ENCODE peak calls at places on chromosome 17, in nine cellular contexts. One of them, this sample, is unnamed.

GRCh38 chr17:43003542-43004172 is 2.9 kb upstream of the IFI35 start:
- DNase-seq in Right ventricle myocardium superior: no peak
- DNase-seq in NCI-H1417: no peak
- DNase-seq in HT-29: peak
- DNase-seq in lower leg skin: no peak
- DNase-seq in cardiac muscle cell: no peak
- DNase-seq in dorsolateral prefrontal cortex: no peak
- DNase-seq in cardiac fibroblast: peak
- DNase-seq in CD8-positive, alpha-beta T cell: no peak
- DNase-seq in this sample: no peak

GRCh38 chr17:49259663-49260010 is 29.1 kb upstream of the PHOSPHO1 start:
- DNase-seq in Right ventricle myocardium superior: peak
- DNase-seq in NCI-H1417: no peak
- DNase-seq in HT-29: no peak
- DNase-seq in lower leg skin: no peak
- DNase-seq in cardiac muscle cell: no peak
- DNase-seq in dorsolateral prefrontal cortex: no peak
- DNase-seq in cardiac fibroblast: no peak
- DNase-seq in CD8-positive, alpha-beta T cell: no peak
- DNase-seq in this sample: no peak

GRCh38 chr17:14058051-14058450 is 11.3 kb upstream of the COX10 start:
- DNase-seq in Right ventricle myocardium superior: no peak
- DNase-seq in NCI-H1417: no peak
- DNase-seq in HT-29: no peak
- DNase-seq in lower leg skin: no peak
- DNase-seq in cardiac muscle cell: no peak
- DNase-seq in dorsolateral prefrontal cortex: no peak
- DNase-seq in cardiac fibroblast: peak
- DNase-seq in CD8-positive, alpha-beta T cell: no peak
- DNase-seq in this sample: no peak

GRCh38 chr17:64055183-64056142 is 35.0 kb upstream of the ICAM2 start:
- DNase-seq in Right ventricle myocardium superior: no peak
- DNase-seq in NCI-H1417: no peak
- DNase-seq in HT-29: no peak
- DNase-seq in lower leg skin: no peak
- DNase-seq in cardiac muscle cell: no peak
- DNase-seq in dorsolateral prefrontal cortex: no peak
- DNase-seq in cardiac fibroblast: no peak
- DNase-seq in CD8-positive, alpha-beta T cell: no peak
- DNase-seq in this sample: no peak

GRCh38 chr17:55273579-55274370 is 9.0 kb downstream of the HLF start:
- DNase-seq in Right ventricle myocardium superior: peak
- DNase-seq in NCI-H1417: no peak
- DNase-seq in HT-29: no peak
- DNase-seq in lower leg skin: no peak
- DNase-seq in cardiac muscle cell: no peak
- DNase-seq in dorsolateral prefrontal cortex: peak
- DNase-seq in cardiac fibroblast: peak
- DNase-seq in CD8-positive, alpha-beta T cell: no peak
- DNase-seq in this sample: peak

GRCh38 chr17:65228734-65229390 is 91.7 kb downstream of the RGS9 start:
- DNase-seq in Right ventricle myocardium superior: no peak
- DNase-seq in NCI-H1417: peak
- DNase-seq in HT-29: peak
- DNase-seq in lower leg skin: no peak
- DNase-seq in cardiac muscle cell: peak
- DNase-seq in dorsolateral prefrontal cortex: no peak
- DNase-seq in cardiac fibroblast: peak
- DNase-seq in CD8-positive, alpha-beta T cell: no peak
- DNase-seq in this sample: no peak

GRCh38 chr17:63479495-63480184 is 2.8 kb downstream of the ACE start:
- DNase-seq in Right ventricle myocardium superior: no peak
- DNase-seq in NCI-H1417: no peak
- DNase-seq in HT-29: no peak
- DNase-seq in lower leg skin: no peak
- DNase-seq in cardiac muscle cell: no peak
- DNase-seq in dorsolateral prefrontal cortex: no peak
- DNase-seq in cardiac fibroblast: no peak
- DNase-seq in CD8-positive, alpha-beta T cell: no peak
- DNase-seq in this sample: no peak

GRCh38 chr17:6512552-6512951 is 43.8 kb downstream of the PITPNM3 start:
- DNase-seq in Right ventricle myocardium superior: no peak
- DNase-seq in NCI-H1417: no peak
- DNase-seq in HT-29: no peak
- DNase-seq in lower leg skin: no peak
- DNase-seq in cardiac muscle cell: no peak
- DNase-seq in dorsolateral prefrontal cortex: no peak
- DNase-seq in cardiac fibroblast: no peak
- DNase-seq in CD8-positive, alpha-beta T cell: no peak
- DNase-seq in this sample: no peak

GRCh38 chr17:27690882-27691281 is 59.9 kb downstream of the LGALS9 start:
- DNase-seq in Right ventricle myocardium superior: no peak
- DNase-seq in NCI-H1417: no peak
- DNase-seq in HT-29: no peak
- DNase-seq in lower leg skin: no peak
- DNase-seq in cardiac muscle cell: no peak
- DNase-seq in dorsolateral prefrontal cortex: no peak
- DNase-seq in cardiac fibroblast: no peak
- DNase-seq in CD8-positive, alpha-beta T cell: no peak
- DNase-seq in this sample: no peak

GRCh38 chr17:16906670-16907069 is 65.2 kb downstream of the TNFRSF13B start:
- DNase-seq in Right ventricle myocardium superior: no peak
- DNase-seq in NCI-H1417: no peak
- DNase-seq in HT-29: no peak
- DNase-seq in lower leg skin: no peak
- DNase-seq in cardiac muscle cell: no peak
- DNase-seq in dorsolateral prefrontal cortex: no peak
- DNase-seq in cardiac fibroblast: no peak
- DNase-seq in CD8-positive, alpha-beta T cell: no peak
- DNase-seq in this sample: no peak

This sample was measured in lower lobe of right lung.